ENCODE peak calls at places on chromosomes 4 and X, in ten cellular contexts. One of them, this sample, is unnamed.

GRCh38 chr4:64718091-64718490 is 308.8 kb upstream of the TECRL start:
- DNase-seq in ovary: no peak
- DNase-seq in thyroid gland: no peak
- DNase-seq in right lobe of liver: no peak
- DNase-seq in suprapubic skin: no peak
- DNase-seq in tibial nerve: no peak
- DNase-seq in heart left ventricle: no peak
- DNase-seq in upper lobe of left lung: no peak
- DNase-seq in adrenal gland: no peak
- DNase-seq in Peyer's patch: no peak
- DNase-seq in this sample: no peak

GRCh38 chr4:81607947-81608346 is 136.2 kb upstream of the RASGEF1B start:
- DNase-seq in ovary: no peak
- DNase-seq in adrenal gland: no peak
- DNase-seq in thyroid gland: no peak
- DNase-seq in tibial nerve: no peak
- DNase-seq in Peyer's patch: no peak
- DNase-seq in right lobe of liver: no peak
- DNase-seq in upper lobe of left lung: no peak
- DNase-seq in heart left ventricle: no peak
- DNase-seq in suprapubic skin: no peak
- DNase-seq in this sample: no peak

GRCh38 chrX:49977319-49978090 is 55.1 kb downstream of the CLCN5 start:
- DNase-seq in thyroid gland: no peak
- DNase-seq in Peyer's patch: no peak
- DNase-seq in ovary: no peak
- DNase-seq in heart left ventricle: no peak
- DNase-seq in tibial nerve: no peak
- DNase-seq in suprapubic skin: no peak
- DNase-seq in adrenal gland: no peak
- DNase-seq in upper lobe of left lung: no peak
- DNase-seq in right lobe of liver: no peak
- DNase-seq in this sample: no peak

GRCh38 chr4:19486400-19486799 is 765.3 kb upstream of the SLIT2 start:
- DNase-seq in tibial nerve: no peak
- DNase-seq in heart left ventricle: no peak
- DNase-seq in suprapubic skin: no peak
- DNase-seq in right lobe of liver: no peak
- DNase-seq in Peyer's patch: no peak
- DNase-seq in upper lobe of left lung: no peak
- DNase-seq in ovary: no peak
- DNase-seq in adrenal gland: no peak
- DNase-seq in thyroid gland: peak
- DNase-seq in this sample: no peak

GRCh38 chrX:120452131-120452530 is 17.0 kb downstream of the LAMP2 start:
- DNase-seq in ovary: peak
- DNase-seq in adrenal gland: no peak
- DNase-seq in upper lobe of left lung: no peak
- DNase-seq in Peyer's patch: no peak
- DNase-seq in suprapubic skin: no peak
- DNase-seq in heart left ventricle: no peak
- DNase-seq in right lobe of liver: no peak
- DNase-seq in tibial nerve: no peak
- DNase-seq in thyroid gland: no peak
- DNase-seq in this sample: no peak

GRCh38 chr4:71441186-71442169 is 102.7 kb downstream of the SLC4A4 start:
- DNase-seq in heart left ventricle: no peak
- DNase-seq in tibial nerve: no peak
- DNase-seq in thyroid gland: peak
- DNase-seq in upper lobe of left lung: no peak
- DNase-seq in suprapubic skin: no peak
- DNase-seq in ovary: no peak
- DNase-seq in right lobe of liver: peak
- DNase-seq in adrenal gland: no peak
- DNase-seq in Peyer's patch: no peak
- DNase-seq in this sample: no peak

GRCh38 chrX:63675716-63676115 is 109.3 kb downstream of the ARHGEF9 start:
- DNase-seq in thyroid gland: no peak
- DNase-seq in heart left ventricle: no peak
- DNase-seq in ovary: no peak
- DNase-seq in adrenal gland: no peak
- DNase-seq in tibial nerve: no peak
- DNase-seq in right lobe of liver: no peak
- DNase-seq in suprapubic skin: no peak
- DNase-seq in upper lobe of left lung: no peak
- DNase-seq in Peyer's patch: no peak
- DNase-seq in this sample: no peak

GRCh38 chrX:123876177-123876576 is 16.3 kb downstream of the XIAP start:
- DNase-seq in ovary: no peak
- DNase-seq in tibial nerve: no peak
- DNase-seq in upper lobe of left lung: no peak
- DNase-seq in heart left ventricle: no peak
- DNase-seq in right lobe of liver: no peak
- DNase-seq in Peyer's patch: no peak
- DNase-seq in suprapubic skin: no peak
- DNase-seq in thyroid gland: no peak
- DNase-seq in adrenal gland: no peak
- DNase-seq in this sample: no peak

GRCh38 chrX:34813618-34814017 is 129.0 kb upstream of the FAM47B start:
- DNase-seq in ovary: no peak
- DNase-seq in adrenal gland: no peak
- DNase-seq in tibial nerve: no peak
- DNase-seq in upper lobe of left lung: no peak
- DNase-seq in thyroid gland: no peak
- DNase-seq in heart left ventricle: no peak
- DNase-seq in right lobe of liver: no peak
- DNase-seq in suprapubic skin: no peak
- DNase-seq in Peyer's patch: no peak
- DNase-seq in this sample: no peak

GRCh38 chrX:85244411-85245210 is 820 bp downstream of the ZNF711 start:
- DNase-seq in ovary: peak
- DNase-seq in heart left ventricle: no peak
- DNase-seq in suprapubic skin: no peak
- DNase-seq in thyroid gland: peak
- DNase-seq in adrenal gland: peak
- DNase-seq in right lobe of liver: peak
- DNase-seq in tibial nerve: no peak
- DNase-seq in upper lobe of left lung: no peak
- DNase-seq in Peyer's patch: no peak
- DNase-seq in this sample: no peak

DNA sequence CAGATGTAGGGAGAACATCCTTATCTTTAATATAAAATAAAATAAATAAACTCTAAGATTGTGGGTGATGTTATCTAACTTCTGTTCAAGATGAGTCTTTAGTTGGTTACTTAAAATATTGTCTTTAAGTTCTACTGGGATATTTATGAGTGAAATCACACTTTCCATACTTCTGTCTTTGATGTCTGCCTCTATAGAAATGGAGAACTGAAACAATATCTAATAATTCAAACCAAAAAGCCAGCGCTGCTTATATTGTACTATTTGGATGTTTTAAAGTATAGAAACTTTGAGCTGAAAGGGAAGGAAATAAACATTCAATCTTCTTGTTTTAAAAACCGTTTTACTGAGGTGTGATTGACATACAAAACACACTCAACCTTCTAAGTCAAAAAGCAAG is 44.8 kb upstream of the RPS6KA3 start:
- DNase-seq in tibial nerve: no peak
- DNase-seq in upper lobe of left lung: no peak
- DNase-seq in thyroid gland: no peak
- DNase-seq in Peyer's patch: no peak
- DNase-seq in heart left ventricle: no peak
- DNase-seq in right lobe of liver: no peak
- DNase-seq in adrenal gland: no peak
- DNase-seq in ovary: no peak
- DNase-seq in suprapubic skin: no peak
- DNase-seq in this sample: no peak
- H3K27ac ChIP-seq in tibial nerve: no peak
- H3K27ac ChIP-seq in upper lobe of left lung: no peak
- H3K27ac ChIP-seq in thyroid gland: no peak
- H3K27ac ChIP-seq in Peyer's patch: no peak
- H3K27ac ChIP-seq in heart left ventricle: no peak
- H3K27ac ChIP-seq in right lobe of liver: no peak
- H3K27ac ChIP-seq in adrenal gland: no peak
- H3K27ac ChIP-seq in ovary: no peak
- H3K27ac ChIP-seq in suprapubic skin: no peak
- H3K27ac ChIP-seq in this sample: no peak

GRCh38 chr4:40196724-40197281 is at the start of gene RHOH:
- DNase-seq in Peyer's patch: no peak
- DNase-seq in suprapubic skin: no peak
- DNase-seq in right lobe of liver: no peak
- DNase-seq in adrenal gland: no peak
- DNase-seq in tibial nerve: no peak
- DNase-seq in heart left ventricle: no peak
- DNase-seq in ovary: no peak
- DNase-seq in upper lobe of left lung: no peak
- DNase-seq in thyroid gland: no peak
- DNase-seq in this sample: no peak

GRCh38 chr4:40196260-40196659 is 571 bp upstream of the RHOH start:
- DNase-seq in right lobe of liver: no peak
- DNase-seq in upper lobe of left lung: no peak
- DNase-seq in heart left ventricle: no peak
- DNase-seq in suprapubic skin: no peak
- DNase-seq in tibial nerve: no peak
- DNase-seq in thyroid gland: no peak
- DNase-seq in ovary: no peak
- DNase-seq in Peyer's patch: no peak
- DNase-seq in adrenal gland: no peak
- DNase-seq in this sample: no peak

GRCh38 chr4:40199999-40200880 is 3.4 kb downstream of the RHOH start:
- DNase-seq in upper lobe of left lung: peak
- DNase-seq in adrenal gland: no peak
- DNase-seq in right lobe of liver: no peak
- DNase-seq in suprapubic skin: no peak
- DNase-seq in thyroid gland: no peak
- DNase-seq in Peyer's patch: no peak
- DNase-seq in ovary: no peak
- DNase-seq in heart left ventricle: no peak
- DNase-seq in tibial nerve: no peak
- DNase-seq in this sample: no peak

GRCh38 chr4:40199179-40199670 is 2.4 kb downstream of the RHOH start:
- DNase-seq in tibial nerve: no peak
- DNase-seq in heart left ventricle: no peak
- DNase-seq in Peyer's patch: no peak
- DNase-seq in ovary: no peak
- DNase-seq in right lobe of liver: no peak
- DNase-seq in thyroid gland: no peak
- DNase-seq in upper lobe of left lung: no peak
- DNase-seq in suprapubic skin: no peak
- DNase-seq in adrenal gland: no peak
- DNase-seq in this sample: no peak

DNA sequence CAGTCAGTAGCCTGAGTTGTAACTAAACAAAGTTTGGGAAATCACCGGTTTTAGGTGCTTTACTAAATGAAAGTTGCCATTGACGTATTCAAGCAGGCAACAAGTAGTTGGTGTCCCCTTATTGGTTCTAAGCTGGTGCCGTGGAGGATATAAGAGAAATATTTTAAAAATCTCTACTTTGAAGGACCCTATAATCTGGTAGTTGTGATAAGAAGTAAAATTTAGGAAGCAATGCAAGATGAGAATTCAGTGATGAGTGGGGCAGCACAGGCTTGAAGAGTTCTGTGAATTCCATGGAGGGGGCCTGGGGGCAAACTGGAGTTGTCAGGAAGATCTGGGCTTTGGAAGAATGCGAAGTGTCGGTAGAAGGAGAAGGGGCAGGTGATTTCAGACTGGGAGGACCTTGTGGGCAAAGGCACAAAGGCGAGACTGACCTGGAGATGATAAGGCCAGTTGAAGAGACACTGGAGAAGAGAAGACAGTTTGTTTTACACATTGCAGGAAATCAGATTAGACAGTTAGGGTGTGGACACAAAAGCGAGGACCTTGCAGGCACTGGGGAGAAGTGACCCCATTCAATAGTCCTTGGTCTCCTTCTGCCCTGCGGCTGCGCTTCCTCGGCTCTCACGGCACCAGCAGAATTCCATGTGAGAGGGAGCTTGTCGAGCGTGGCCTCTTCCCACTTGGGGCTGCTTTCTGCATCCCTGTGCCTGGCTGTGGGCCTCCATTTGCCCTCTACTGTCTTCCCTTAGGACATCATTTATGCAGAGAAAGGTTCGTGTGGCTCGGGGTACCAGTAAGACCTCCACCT is 1.3 kb downstream of the RHOH start:
- DNase-seq in upper lobe of left lung: no peak
- DNase-seq in ovary: no peak
- DNase-seq in heart left ventricle: no peak
- DNase-seq in tibial nerve: no peak
- DNase-seq in suprapubic skin: no peak
- DNase-seq in right lobe of liver: no peak
- DNase-seq in thyroid gland: no peak
- DNase-seq in Peyer's patch: no peak
- DNase-seq in adrenal gland: no peak
- DNase-seq in this sample: no peak
- TF ChIP-seq POLR2A in upper lobe of left lung: no peak
- TF ChIP-seq POLR2A in ovary: no peak
- TF ChIP-seq POLR2A in heart left ventricle: no peak
- TF ChIP-seq POLR2A in tibial nerve: no peak
- TF ChIP-seq POLR2A in suprapubic skin: peak
- TF ChIP-seq POLR2A in right lobe of liver: no peak
- TF ChIP-seq POLR2A in thyroid gland: no peak
- TF ChIP-seq POLR2A in Peyer's patch: no peak
- TF ChIP-seq POLR2A in adrenal gland: no peak
- TF ChIP-seq POLR2A in this sample: no peak

DNA sequence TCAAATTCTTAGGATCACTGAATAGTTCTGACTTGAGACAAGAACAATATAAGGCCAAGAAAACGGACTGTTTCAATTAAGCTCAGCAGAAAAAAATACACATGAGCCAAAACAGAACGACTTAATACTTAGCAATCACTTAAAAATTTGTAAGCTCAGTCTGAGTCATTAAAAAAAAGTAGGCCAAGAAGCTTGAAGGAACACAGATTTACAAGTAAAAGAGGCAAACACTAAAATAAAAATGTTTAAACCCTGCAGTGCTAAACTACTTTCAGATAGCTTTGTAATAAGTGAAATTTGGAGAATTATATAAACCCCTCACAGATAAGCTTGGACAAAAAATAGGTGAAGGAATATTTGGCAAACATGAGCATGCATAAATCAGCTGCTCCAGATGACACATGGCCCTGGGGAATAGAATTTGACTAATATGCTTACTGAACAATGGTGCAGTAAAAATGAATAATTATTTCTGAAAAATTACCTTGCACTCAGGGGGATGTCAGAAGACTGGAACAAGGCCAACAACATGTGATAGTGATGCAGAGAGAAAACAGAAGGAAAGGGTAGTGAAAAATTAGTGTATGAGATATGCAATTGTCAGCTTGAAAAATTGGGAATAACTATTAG is 49.6 kb downstream of the LNX1 start:
- DNase-seq in thyroid gland: no peak
- DNase-seq in ovary: no peak
- DNase-seq in suprapubic skin: no peak
- DNase-seq in upper lobe of left lung: no peak
- DNase-seq in right lobe of liver: no peak
- DNase-seq in adrenal gland: peak
- DNase-seq in Peyer's patch: no peak
- DNase-seq in heart left ventricle: no peak
- DNase-seq in tibial nerve: no peak
- DNase-seq in this sample: peak
- H3K27ac ChIP-seq in thyroid gland: peak
- H3K27ac ChIP-seq in ovary: no peak
- H3K27ac ChIP-seq in suprapubic skin: peak
- H3K27ac ChIP-seq in upper lobe of left lung: peak
- H3K27ac ChIP-seq in right lobe of liver: no peak
- H3K27ac ChIP-seq in adrenal gland: peak
- H3K27ac ChIP-seq in Peyer's patch: no peak
- H3K27ac ChIP-seq in heart left ventricle: peak
- H3K27ac ChIP-seq in tibial nerve: peak
- H3K27ac ChIP-seq in this sample: peak

GRCh38 chr4:119321921-119322687 is at the start of gene FABP2:
- DNase-seq in adrenal gland: peak
- DNase-seq in thyroid gland: no peak
- DNase-seq in Peyer's patch: no peak
- DNase-seq in tibial nerve: no peak
- DNase-seq in heart left ventricle: no peak
- DNase-seq in right lobe of liver: no peak
- DNase-seq in upper lobe of left lung: no peak
- DNase-seq in suprapubic skin: no peak
- DNase-seq in ovary: no peak
- DNase-seq in this sample: no peak
- TF ChIP-seq POLR2A in adrenal gland: no peak
- TF ChIP-seq POLR2A in thyroid gland: no peak
- TF ChIP-seq POLR2A in Peyer's patch: peak
- TF ChIP-seq POLR2A in tibial nerve: no peak
- TF ChIP-seq POLR2A in heart left ventricle: no peak
- TF ChIP-seq POLR2A in right lobe of liver: no peak
- TF ChIP-seq POLR2A in upper lobe of left lung: no peak
- TF ChIP-seq POLR2A in suprapubic skin: no peak
- TF ChIP-seq POLR2A in ovary: no peak
- TF ChIP-seq POLR2A in this sample: no peak

This sample was measured in uterus.